ENCODE peak calls at places on chromosomes 2 and 18, in four cellular contexts. O is kidney epithelial cell, D is IMR-90, F is neural crest cell. P is an unnamed sample.
A peak's percentile ranks its signal among the peaks of the same experiment; 100 is the strongest.

GRCh38 chr18:75209952-75210261 is 690 bp upstream of the TSHZ1 start:
- DNase-seq in O (no peak), D (no peak), F (no peak), P (no peak)

GRCh38 chr2:6186332-6187100 is 494.3 kb downstream of the SOX11 start:
- DNase-seq in O (peak; percentile 79), D (peak; percentile 87), F (no peak), P (peak; percentile 85)

GRCh38 chr2:100068395-100068794 is 74.0 kb downstream of the AFF3 start:
- DNase-seq in O (no peak), D (no peak), F (no peak), P (no peak)

GRCh38 chr18:77105021-77105420 is 27.6 kb downstream of the MBP start:
- DNase-seq in O (no peak), D (no peak), F (no peak), P (no peak)

GRCh38 chr2:159960413-159960812 is 102.0 kb downstream of the PLA2R1 start:
- DNase-seq in O (peak; percentile 65), D (peak; percentile 85), F (no peak), P (no peak)

GRCh38 chr2:47695800-47696477 is 87.0 kb upstream of the MSH6 start:
- DNase-seq in O (no peak), D (no peak), F (no peak), P (no peak)

GRCh38 chr2:109174214-109174613 is 45.2 kb downstream of the SH3RF3 start:
- DNase-seq in O (no peak), D (no peak), F (no peak), P (no peak)

GRCh38 chr2:216163518-216163917 is 54.4 kb downstream of the XRCC5 start:
- DNase-seq in O (no peak), D (peak; percentile 69), F (no peak), P (no peak)

GRCh38 chr2:195498839-195499490 is 158.1 kb upstream of the SLC39A10 start:
- DNase-seq in O (no peak), D (peak; percentile 74), F (no peak), P (no peak)

GRCh38 chr2:142796161-142796560 is 81.3 kb upstream of the KYNU start:
- DNase-seq in O (no peak), D (no peak), F (no peak), P (no peak)

GRCh38 chr18:55343396-55344073 is 244.5 kb downstream of the TCF4 start:
- DNase-seq in O (no peak), D (peak; percentile 64), F (no peak), P (no peak)

GRCh38 chr2:67877281-67877680 is 185.5 kb downstream of the C1D start:
- DNase-seq in O (no peak), D (no peak), F (no peak), P (no peak)

GRCh38 chr2:85401844-85402243 is 8.3 kb downstream of the CAPG start:
- DNase-seq in O (no peak), D (no peak), F (no peak), P (no peak)

GRCh38 chr18:79629249-79629558 is 50.4 kb upstream of the CTDP1 start:
- DNase-seq in O (no peak), D (no peak), F (no peak), P (no peak)

GRCh38 chr2:36361396-36361795 is 5.8 kb downstream of the CRIM1 start:
- DNase-seq in O (no peak), D (no peak), F (no peak), P (no peak)

GRCh38 chr2:225006730-225007129 is 35.5 kb downstream of the DOCK10 start:
- DNase-seq in O (no peak), D (no peak), F (no peak), P (no peak)

GRCh38 chr2:143528021-143528420 is 398.8 kb downstream of the ARHGAP15 start:
- DNase-seq in O (no peak), D (no peak), F (no peak), P (no peak)

GRCh38 chr2:55885129-55885943 is 38.2 kb downstream of the EFEMP1 start:
- DNase-seq in O (peak; percentile 38), D (peak; percentile 96), F (no peak), P (no peak)

GRCh38 chr18:887716-888115 is 17.0 kb upstream of the ADCYAP1 start:
- DNase-seq in O (no peak), D (no peak), F (no peak), P (no peak)

GRCh38 chr2:73020657-73021370 is 50.7 kb downstream of the SFXN5 start:
- DNase-seq in O (peak; percentile 35), D (peak; percentile 85), F (no peak), P (peak; percentile 32)

GRCh38 chr2:144444418-144444817 is 75.5 kb downstream of the ZEB2 start:
- DNase-seq in O (no peak), D (no peak), F (no peak), P (no peak)

GRCh38 chr2:65350714-65351113 is 81.7 kb downstream of the SPRED2 start:
- DNase-seq in O (no peak), D (no peak), F (no peak), P (no peak)

GRCh38 chr2:21438949-21439348 is 315.2 kb downstream of the TDRD15 start:
- DNase-seq in O (peak; percentile 14), D (peak; percentile 92), F (no peak), P (no peak)

GRCh38 chr18:3620146-3621119 is 170.5 kb downstream of the TGIF1 start:
- DNase-seq in O (no peak), D (no peak), F (no peak), P (no peak)

GRCh38 chr2:73210019-73210418 is 4.0 kb upstream of the SMYD5 start:
- DNase-seq in O (no peak), D (no peak), F (no peak), P (no peak)

GRCh38 chr18:47050468-47050867 is 15.0 kb upstream of the ELOA2 start:
- DNase-seq in O (peak; percentile 4), D (peak; percentile 60), F (peak; percentile 18), P (no peak)

DNA sequence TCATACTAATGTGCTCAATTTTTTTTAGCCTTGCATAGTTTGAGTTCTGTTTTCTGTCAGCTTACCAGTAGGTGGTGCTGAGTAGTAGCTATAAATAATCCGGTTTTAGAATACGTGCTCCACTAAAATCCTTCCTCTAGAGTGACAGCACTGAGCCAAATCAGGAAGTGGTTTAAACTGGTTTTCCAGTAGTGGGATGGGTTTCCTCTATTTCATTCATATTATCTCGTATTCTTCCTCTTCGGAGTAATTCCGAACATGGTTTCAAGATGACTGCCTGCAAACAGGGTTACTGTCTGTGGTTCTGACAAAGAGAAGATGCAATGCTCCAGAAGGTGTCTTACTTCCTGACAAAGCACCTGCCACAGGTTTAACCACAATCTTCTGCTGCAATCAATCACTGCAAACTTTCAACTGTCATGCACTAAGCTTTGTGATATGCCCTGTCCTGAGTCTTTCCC is 496.9 kb upstream of the VRK2 start:
- DNase-seq in O (no peak), D (no peak), F (no peak), P (no peak)
- TF ChIP-seq CTCF in O (peak; percentile 41), D (peak; percentile 9), F (peak; percentile 61), P (no peak)

GRCh38 chr2:120833127-120833675 is 97.5 kb downstream of the GLI2 start:
- DNase-seq in O (no peak), D (no peak), F (no peak), P (no peak)
- TF ChIP-seq CTCF in O (no peak), D (no peak), F (no peak), P (no peak)

DNA sequence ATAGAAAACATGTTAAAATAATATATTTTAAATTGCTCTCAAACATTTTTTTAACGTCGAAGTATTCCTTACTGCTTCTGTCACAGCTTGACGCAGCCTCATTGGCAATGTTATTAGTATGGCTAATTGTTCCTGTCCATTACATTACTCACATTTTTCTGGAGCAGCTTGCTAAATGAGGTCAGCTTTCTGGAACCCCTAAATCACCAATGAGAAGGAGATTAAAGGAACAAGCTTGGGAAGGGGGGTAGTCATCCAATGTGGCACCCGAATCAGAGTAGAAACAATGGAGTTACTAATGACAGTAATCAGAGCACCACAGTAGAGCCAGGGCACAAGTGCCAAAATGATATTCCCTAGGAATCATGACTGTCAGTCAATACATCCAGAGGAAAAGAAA is 5.1 kb downstream of the NEUROD1 start:
- DNase-seq in O (no peak), D (no peak), F (no peak), P (no peak)
- TF ChIP-seq CTCF in O (no peak), D (no peak), F (no peak), P (no peak)

GRCh38 chr2:51505533-51505932 is 473.6 kb upstream of the NRXN1 start:
- DNase-seq in O (no peak), D (no peak), F (no peak), P (no peak)
- TF ChIP-seq CTCF in O (no peak), D (no peak), F (no peak), P (no peak)

DNA sequence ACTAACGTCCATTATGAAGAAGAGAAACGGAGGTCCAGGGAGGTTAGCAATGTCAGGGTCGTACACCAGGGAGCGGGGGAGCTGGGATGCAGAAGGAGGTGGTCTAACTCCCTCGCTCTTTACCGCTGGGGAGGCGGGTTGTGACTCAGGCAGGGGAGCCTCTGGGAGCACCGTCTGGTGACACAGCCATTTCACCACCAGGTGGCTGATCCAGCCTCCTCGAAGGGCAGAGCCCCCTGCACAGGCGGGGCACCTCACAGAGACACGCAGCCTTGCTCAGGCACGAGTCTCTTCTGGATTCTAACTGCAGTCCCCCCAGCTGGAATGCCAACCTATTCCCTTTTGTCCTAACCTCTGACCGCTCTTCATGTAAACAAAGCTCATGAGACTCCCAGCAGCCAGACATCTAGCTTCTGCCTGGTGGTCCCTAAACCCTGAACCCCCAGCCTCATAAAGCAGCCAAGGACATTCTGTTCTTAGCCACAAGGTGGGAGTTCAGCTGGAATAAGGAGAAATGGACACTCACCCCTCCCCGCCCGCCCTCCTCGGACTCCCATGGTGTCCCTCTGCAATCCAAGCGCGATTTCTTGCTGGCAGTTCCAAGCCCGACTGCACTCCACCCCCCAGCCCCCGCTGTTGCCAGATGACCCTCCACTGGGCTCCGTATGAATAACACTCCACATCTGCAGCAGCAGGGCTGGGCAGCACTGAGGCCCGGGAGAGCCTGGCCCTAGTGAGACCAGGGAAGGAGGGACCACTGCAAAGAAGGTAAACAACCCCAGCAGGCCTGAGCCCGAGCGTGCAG is 84.4 kb downstream of the TNS1 start:
- DNase-seq in O (no peak), D (peak; percentile 39), F (no peak), P (no peak)
- TF ChIP-seq CTCF in O (peak; percentile 11), D (peak; percentile 29), F (peak; percentile 35), P (no peak)

DNA sequence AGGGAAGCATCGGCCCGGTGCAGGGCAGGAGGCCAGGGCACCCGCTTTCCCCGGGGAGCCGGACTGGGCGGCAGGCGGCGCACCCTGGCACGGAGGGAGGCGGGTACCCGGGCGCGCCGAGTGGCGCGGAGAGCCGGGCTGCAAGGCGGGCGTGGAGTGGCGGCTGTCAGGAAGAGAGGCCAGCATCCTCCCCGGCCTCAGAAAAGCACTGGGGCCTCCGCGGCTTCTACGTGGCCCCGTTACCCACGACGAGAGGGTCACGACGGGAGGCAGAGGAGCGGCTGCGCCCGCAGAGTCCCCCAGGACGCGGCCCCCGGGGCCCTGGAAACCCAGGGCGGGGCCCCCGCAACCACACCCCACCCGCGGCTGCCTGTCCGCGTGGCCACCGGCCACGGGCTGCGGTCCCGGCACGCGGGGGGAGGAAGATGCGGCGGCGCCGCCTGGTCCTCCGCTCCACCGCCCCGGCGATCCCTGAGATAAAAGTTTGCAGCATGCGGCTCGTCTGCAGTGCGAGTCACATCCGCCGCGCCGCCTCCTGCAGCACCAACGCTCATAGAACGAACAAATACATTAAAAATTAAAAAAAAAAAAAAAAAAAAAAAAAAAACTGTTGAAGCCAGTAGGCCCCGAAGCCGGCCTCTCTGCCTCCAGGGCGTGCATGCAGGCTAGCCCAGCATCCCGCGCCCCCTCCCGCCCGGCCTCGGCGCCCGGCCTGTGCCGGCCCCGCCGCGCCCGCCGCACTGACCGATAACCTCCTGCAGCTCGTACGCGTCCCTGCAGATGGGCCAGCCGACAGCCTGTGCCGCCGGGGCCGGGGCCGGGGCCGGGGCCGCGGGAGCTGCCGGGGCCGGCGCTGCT is 683 bp downstream of the STK39 start:
- DNase-seq in O (no peak), D (peak; percentile 64), F (peak; percentile 47), P (peak; percentile 89)
- TF ChIP-seq CTCF in O (peak; percentile 29), D (peak; percentile 33), F (no peak), P (no peak)

GRCh38 chr2:209322041-209322440 is 101.8 kb upstream of the MAP2 start:
- DNase-seq in O (no peak), D (no peak), F (no peak), P (no peak)
- TF ChIP-seq CTCF in O (no peak), D (no peak), F (no peak), P (no peak)